ENCODE peak calls at places on chromosomes 3 and 15, in six cellular contexts. R is sigmoid colon, F is left lung, X is cardiac muscle cell, M is breast epithelium, C is A673. U is an unnamed sample.

GRCh38 chr15:73686781-73687256 is 2.6 kb downstream of the CD276 start:
- DNase-seq in M (no peak), X (no peak), R (peak; percentile 61), C (no peak), F (no peak), U (no peak)

GRCh38 chr3:52058111-52058510 is 1.7 kb upstream of the DUSP7 start:
- DNase-seq in C (no peak), R (no peak), M (no peak), F (no peak), X (no peak), U (no peak)

GRCh38 chr3:118987466-118987865 is 47.2 kb downstream of the IGSF11 start:
- DNase-seq in X (no peak), R (peak; percentile 85), M (peak; percentile 69), C (peak; percentile 2), F (peak; percentile 50), U (no peak)

GRCh38 chr15:40925495-40925862 is 3.7 kb upstream of the DLL4 start:
- DNase-seq in C (no peak), M (no peak), F (no peak), R (no peak), X (no peak), U (no peak)

GRCh38 chr15:60865507-60865906 is 363.6 kb downstream of the RORA start:
- DNase-seq in X (no peak), R (no peak), M (no peak), F (no peak), C (no peak), U (no peak)

GRCh38 chr3:184636774-184637316 is 75.0 kb downstream of the MAGEF1 start:
- DNase-seq in X (peak; percentile 73), R (no peak), C (no peak), M (peak; percentile 35), F (no peak), U (no peak)

GRCh38 chr15:25715536-25716413 is 147.4 kb downstream of the ATP10A start:
- DNase-seq in C (no peak), F (no peak), X (no peak), M (no peak), R (peak; percentile 47), U (no peak)

GRCh38 chr3:100586832-100587231 is 22.6 kb upstream of the ADGRG7 start:
- DNase-seq in C (no peak), M (no peak), F (no peak), R (no peak), X (no peak), U (no peak)

GRCh38 chr15:85316244-85316934 is 64.0 kb upstream of the AKAP13 start:
- DNase-seq in X (peak; percentile 25), C (no peak), R (no peak), M (no peak), F (no peak), U (no peak)

GRCh38 chr3:111299070-111299672 is 227.6 kb downstream of the NECTIN3 start:
- DNase-seq in F (no peak), X (no peak), M (no peak), R (no peak), C (peak; percentile 10), U (no peak)

GRCh38 chr15:21270474-21270873 is 169.8 kb downstream of the POTEB3 start:
- DNase-seq in X (no peak), F (no peak), R (no peak), M (no peak), C (peak; percentile 50), U (no peak)

GRCh38 chr15:21269121-21269520 is 171.2 kb downstream of the POTEB3 start:
- DNase-seq in X (no peak), F (no peak), M (no peak), R (no peak), C (no peak), U (peak; percentile 8)

GRCh38 chr15:21262851-21263400 is 177.4 kb downstream of the POTEB3 start:
- DNase-seq in R (no peak), C (no peak), F (no peak), X (no peak), M (no peak), U (no peak)

GRCh38 chr15:21267686-21268395 is 172.5 kb downstream of the POTEB3 start:
- DNase-seq in C (peak; percentile 68), F (no peak), M (no peak), X (no peak), R (no peak), U (no peak)

GRCh38 chr15:21267231-21267630 is 173.1 kb downstream of the POTEB3 start:
- DNase-seq in M (no peak), R (no peak), F (no peak), C (no peak), X (no peak), U (no peak)
- H3K9me3 ChIP-seq in M (no peaks in the 10 kb centered on the region), R (no peaks in the 10 kb centered on the region), F (no peaks in the 10 kb centered on the region), C (peaks cover 36% of the 10 kb centered on the region), X (peaks cover 18% of the 10 kb centered on the region), U (no peaks in the 10 kb centered on the region)

DNA sequence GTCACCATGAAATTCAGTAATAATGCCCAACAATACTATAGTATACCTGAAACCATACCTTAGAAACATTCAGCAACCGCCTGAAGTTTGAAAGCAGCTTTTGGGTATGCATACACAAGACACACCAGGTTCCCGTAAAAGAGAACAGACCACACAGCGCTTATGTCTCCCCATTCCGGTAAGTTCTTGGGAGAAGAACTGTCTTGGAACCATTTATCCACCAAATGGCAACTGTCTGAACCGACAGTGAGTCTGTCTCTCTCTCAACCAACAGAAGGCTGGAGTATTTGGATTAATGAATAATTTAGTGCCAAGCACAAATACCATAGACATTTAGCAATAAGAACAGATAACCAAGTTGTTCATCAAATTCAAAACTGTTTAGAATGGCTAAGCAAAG is 7.6 kb downstream of the RGMA start:
- DNase-seq in M (no peak), R (peak; percentile 40), X (no peak), F (no peak), C (no peak), U (no peak)
- H3K9me3 ChIP-seq in M (no peaks in the 10 kb centered on the region), R (no peaks in the 10 kb centered on the region), X (no peaks in the 10 kb centered on the region), F (no peaks in the 10 kb centered on the region), C (no peaks in the 10 kb centered on the region), U (no peaks in the 10 kb centered on the region)

DNA sequence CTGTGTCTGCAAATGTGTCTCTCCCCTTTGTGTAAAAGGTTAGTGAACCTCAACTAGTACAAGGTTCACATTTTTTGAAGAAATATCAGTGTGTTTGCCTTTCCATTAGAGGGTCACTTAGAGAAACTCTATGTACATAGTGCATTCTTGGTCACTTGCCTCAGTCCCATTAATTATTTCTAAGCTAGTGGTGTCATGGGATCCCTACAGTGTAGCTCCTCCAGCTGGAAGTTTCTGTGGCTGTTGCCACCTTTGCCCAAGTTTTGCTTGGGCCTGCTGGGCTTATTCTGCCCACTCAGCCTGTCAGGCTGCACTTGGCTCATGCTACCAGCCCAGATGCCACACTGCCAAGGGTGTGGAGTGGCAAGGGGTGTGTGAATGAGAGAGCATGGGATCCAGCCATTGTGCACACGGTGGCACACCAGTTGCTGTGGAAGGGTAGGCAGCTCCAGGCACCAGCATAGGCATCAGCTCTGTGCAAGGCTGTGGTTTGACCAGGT is 161.7 kb downstream of the ARPP21 start:
- DNase-seq in X (no peak), C (no peak), F (no peak), R (no peak), M (no peak), U (no peak)
- H3K9me3 ChIP-seq in X (no peaks in the 10 kb centered on the region), C (no peaks in the 10 kb centered on the region), F (no peaks in the 10 kb centered on the region), R (no peaks in the 10 kb centered on the region), M (no peaks in the 10 kb centered on the region), U (peaks cover 2% of the 10 kb centered on the region)

GRCh38 chr3:15743587-15744009 is 54.2 kb downstream of the ANKRD28 start:
- DNase-seq in F (no peak), R (no peak), C (no peak), X (no peak), M (no peak), U (no peak)
- H3K9me3 ChIP-seq in F (peaks cover 18% of the 10 kb centered on the region), R (peaks cover 2% of the 10 kb centered on the region), C (peaks cover 3% of the 10 kb centered on the region), X (no peaks in the 10 kb centered on the region), M (peaks cover 5% of the 10 kb centered on the region), U (no peaks in the 10 kb centered on the region)

GRCh38 chr15:34154725-34155204 is 52.9 kb downstream of the PGBD4 start:
- DNase-seq in R (no peak), M (no peak), X (no peak), F (no peak), C (no peak), U (no peak)

GRCh38 chr15:34161329-34161953 is 48.5 kb downstream of the KATNBL1 start:
- DNase-seq in X (no peak), M (no peak), F (no peak), R (no peak), C (no peak), U (no peak)

GRCh38 chr15:34158355-34158754 is 51.5 kb downstream of the KATNBL1 start:
- DNase-seq in M (no peak), F (no peak), X (no peak), C (no peak), R (no peak), U (no peak)

GRCh38 chr15:34155859-34156258 is 54.0 kb downstream of the PGBD4 start:
- DNase-seq in R (no peak), F (no peak), M (no peak), C (no peak), X (no peak), U (no peak)

GRCh38 chr15:34160735-34161134 is 49.2 kb downstream of the KATNBL1 start:
- DNase-seq in R (no peak), X (no peak), F (no peak), C (no peak), M (no peak), U (no peak)
- H3K9me3 ChIP-seq in R (no peaks in the 10 kb centered on the region), X (no peaks in the 10 kb centered on the region), F (peaks cover 48% of the 10 kb centered on the region), C (peaks cover 18% of the 10 kb centered on the region), M (peaks cover 8% of the 10 kb centered on the region), U (no peaks in the 10 kb centered on the region)

GRCh38 chr3:44659434-44659833 is 10.9 kb downstream of the ZNF35 start:
- DNase-seq in M (no peak), F (no peak), X (no peak), C (no peak), R (no peak), U (no peak)
- H3K9me3 ChIP-seq in M (peaks cover 41% of the 10 kb centered on the region), F (peaks cover 50% of the 10 kb centered on the region), X (no peaks in the 10 kb centered on the region), C (peaks cover 13% of the 10 kb centered on the region), R (peaks cover 10% of the 10 kb centered on the region), U (peaks cover 21% of the 10 kb centered on the region)

GRCh38 chr3:49222002-49222401 is 50.6 kb downstream of the KLHDC8B start:
- DNase-seq in M (no peak), R (no peak), X (no peak), F (no peak), C (no peak), U (no peak)

GRCh38 chr3:49219132-49219531 is 47.7 kb downstream of the KLHDC8B start:
- DNase-seq in M (no peak), R (no peak), C (no peak), F (no peak), X (no peak), U (no peak)

GRCh38 chr3:49213998-49214397 is 42.6 kb downstream of the KLHDC8B start:
- DNase-seq in R (no peak), F (no peak), M (no peak), C (no peak), X (no peak), U (no peak)

GRCh38 chr3:49213541-49213943 is 42.1 kb downstream of the KLHDC8B start:
- DNase-seq in R (no peak), X (no peak), F (no peak), M (no peak), C (no peak), U (no peak)

GRCh38 chr3:49217688-49218470 is 46.5 kb downstream of the KLHDC8B start:
- DNase-seq in M (no peak), R (peak; percentile 81), X (no peak), C (no peak), F (no peak), U (no peak)
- H3K9me3 ChIP-seq in M (peaks cover 5% of the 10 kb centered on the region), R (no peaks in the 10 kb centered on the region), X (no peaks in the 10 kb centered on the region), C (no peaks in the 10 kb centered on the region), F (peaks cover 11% of the 10 kb centered on the region), U (no peaks in the 10 kb centered on the region)